ENCODE peak calls at places on chromosomes 3 and 15, in ten cellular contexts. E is Panc1, C is brain microvascular endothelial cell, A is lung, K is breast epithelium, D is aorta, L is dorsolateral prefrontal cortex, U is RWPE1, J is Peyer's patch, F is heart left ventricle. Z is an unnamed sample.

GRCh38 chr3:160564949-160565441 is 376 bp downstream of the KPNA4 start:
- DNase-seq in E (no peak), C (peak), A (peak), K (no peak), D (peak), L (peak), U (peak), J (peak), F (peak), Z (peak)

GRCh38 chr15:65916664-65917406 is 47.5 kb downstream of the RAB11A start:
- DNase-seq in E (peak), C (peak), A (peak), K (peak), D (peak), L (peak), U (peak), J (peak), F (peak), Z (peak)

GRCh38 chr3:111373861-111374260 is 168.1 kb upstream of the CD96 start:
- DNase-seq in E (no peak), C (peak), A (no peak), K (no peak), D (no peak), L (no peak), U (no peak), J (no peak), F (no peak), Z (no peak)

GRCh38 chr3:177035678-177036077 is 161.6 kb downstream of the TBL1XR1 start:
- DNase-seq in E (no peak), C (no peak), A (no peak), K (no peak), D (no peak), L (no peak), U (no peak), J (no peak), F (no peak), Z (no peak)

GRCh38 chr15:31396881-31397560 is 70.4 kb downstream of the KLF13 start:
- DNase-seq in E (peak), C (peak), A (peak), K (peak), D (peak), L (no peak), U (peak), J (peak), F (peak), Z (peak)

GRCh38 chr15:79923068-79923514 is 26.3 kb upstream of the MTHFS start:
- DNase-seq in E (no peak), C (peak), A (peak), K (peak), D (peak), L (peak), U (peak), J (peak), F (peak), Z (no peak)

GRCh38 chr3:14511623-14511965 is 28.5 kb downstream of the GRIP2 start:
- DNase-seq in E (no peak), C (no peak), A (no peak), K (no peak), D (no peak), L (peak), U (no peak), J (peak), F (no peak), Z (no peak)

GRCh38 chr15:56339594-56339993 is 25.6 kb upstream of the TEX9 start:
- DNase-seq in E (no peak), C (no peak), A (no peak), K (no peak), D (no peak), L (no peak), U (no peak), J (no peak), F (no peak), Z (no peak)

GRCh38 chr3:37990527-37990926 is at the start of gene VILL:
- DNase-seq in E (no peak), C (no peak), A (no peak), K (no peak), D (no peak), L (peak), U (no peak), J (peak), F (no peak), Z (no peak)

GRCh38 chr3:54744291-54744690 is 183.6 kb downstream of the LRTM1 start:
- DNase-seq in E (no peak), C (no peak), A (no peak), K (no peak), D (no peak), L (no peak), U (no peak), J (no peak), F (no peak), Z (no peak)

GRCh38 chr3:143826296-143826695 is 22.0 kb downstream of the SLC9A9 start:
- DNase-seq in E (no peak), C (no peak), A (no peak), K (no peak), D (no peak), L (no peak), U (no peak), J (no peak), F (no peak), Z (no peak)

GRCh38 chr3:126718506-126719445 is 14.7 kb downstream of the CHCHD6 start:
- DNase-seq in E (no peak), C (no peak), A (no peak), K (no peak), D (no peak), L (no peak), U (no peak), J (no peak), F (no peak), Z (no peak)

GRCh38 chr3:67017211-67017610 is 19.1 kb downstream of the KBTBD8 start:
- DNase-seq in E (no peak), C (no peak), A (no peak), K (no peak), D (no peak), L (no peak), U (peak), J (no peak), F (no peak), Z (no peak)

GRCh38 chr3:148717918-148718317 is 20.2 kb downstream of the AGTR1 start:
- DNase-seq in E (no peak), C (no peak), A (no peak), K (no peak), D (no peak), L (no peak), U (no peak), J (no peak), F (no peak), Z (no peak)

GRCh38 chr15:87747106-87747505 is 509.4 kb downstream of the NTRK3 start:
- DNase-seq in E (no peak), C (no peak), A (no peak), K (no peak), D (no peak), L (no peak), U (no peak), J (no peak), F (no peak), Z (no peak)

GRCh38 chr3:135905058-135905724 is 60.3 kb upstream of the PPP2R3A start:
- DNase-seq in E (no peak), C (no peak), A (no peak), K (no peak), D (no peak), L (no peak), U (no peak), J (no peak), F (no peak), Z (no peak)

GRCh38 chr3:14253022-14253761 is 74.6 kb downstream of the LSM3 start:
- DNase-seq in E (no peak), C (no peak), A (no peak), K (peak), D (no peak), L (no peak), U (no peak), J (peak), F (no peak), Z (no peak)

GRCh38 chr3:74752290-74752689 is 137.8 kb upstream of the CNTN3 start:
- DNase-seq in E (no peak), C (no peak), A (no peak), K (no peak), D (no peak), L (no peak), U (no peak), J (no peak), F (no peak), Z (no peak)

GRCh38 chr3:128217702-128218475 is 64.6 kb downstream of the EEFSEC start:
- DNase-seq in E (no peak), C (no peak), A (no peak), K (no peak), D (no peak), L (no peak), U (no peak), J (no peak), F (no peak), Z (no peak)

GRCh38 chr3:34213481-34213880 is 415.1 kb downstream of the PDCD6IP start:
- DNase-seq in E (no peak), C (no peak), A (no peak), K (no peak), D (no peak), L (peak), U (no peak), J (no peak), F (no peak), Z (no peak)

GRCh38 chr15:100559330-100559729 is 30.6 kb upstream of the CERS3 start:
- DNase-seq in E (no peak), C (peak), A (no peak), K (no peak), D (no peak), L (no peak), U (no peak), J (peak), F (peak), Z (no peak)

GRCh38 chr3:59017617-59017984 is 32.2 kb downstream of the CFAP20DC start:
- DNase-seq in E (no peak), C (no peak), A (no peak), K (no peak), D (no peak), L (no peak), U (no peak), J (no peak), F (no peak), Z (no peak)

GRCh38 chr15:33500432-33500831 is 189.7 kb downstream of the RYR3 start:
- DNase-seq in E (no peak), C (no peak), A (no peak), K (no peak), D (no peak), L (no peak), U (no peak), J (no peak), F (no peak), Z (no peak)

GRCh38 chr3:129501630-129502029 is 26.8 kb upstream of the RHO start:
- DNase-seq in E (no peak), C (no peak), A (no peak), K (no peak), D (no peak), L (no peak), U (no peak), J (no peak), F (no peak), Z (no peak)

GRCh38 chr15:48501208-48501607 is 144.3 kb downstream of the FBN1 start:
- DNase-seq in E (no peak), C (no peak), A (no peak), K (no peak), D (no peak), L (no peak), U (no peak), J (no peak), F (no peak), Z (no peak)

GRCh38 chr3:73279-73678 is 123.3 kb upstream of the CHL1 start:
- DNase-seq in E (no peak), C (no peak), A (no peak), K (no peak), D (no peak), L (no peak), U (no peak), J (no peak), F (no peak), Z (no peak)

GRCh38 chr3:117512975-117513374 is 803.4 kb downstream of the TUSC7 start:
- DNase-seq in E (no peak), C (no peak), A (no peak), K (no peak), D (no peak), L (no peak), U (no peak), J (no peak), F (no peak), Z (no peak)

GRCh38 chr3:31132132-31132769 is 237.8 kb upstream of the GADL1 start:
- DNase-seq in E (peak), C (peak), A (no peak), K (no peak), D (no peak), L (no peak), U (peak), J (no peak), F (no peak), Z (no peak)

GRCh38 chr3:16173696-16174355 is 654 bp upstream of the GALNT15 start:
- DNase-seq in E (no peak), C (no peak), A (no peak), K (no peak), D (no peak), L (no peak), U (no peak), J (no peak), F (no peak), Z (no peak)

GRCh38 chr3:11655188-11655928 is 11.6 kb upstream of the VGLL4 start:
- DNase-seq in E (no peak), C (no peak), A (no peak), K (no peak), D (no peak), L (no peak), U (no peak), J (no peak), F (no peak), Z (no peak)

GRCh38 chr3:170907519-170908234 is 760 bp downstream of the EIF5A2 start:
- DNase-seq in E (no peak), C (peak), A (no peak), K (no peak), D (no peak), L (no peak), U (peak), J (no peak), F (no peak), Z (no peak)

GRCh38 chr3:148861277-148861869 is 3.7 kb upstream of the CPA3 start:
- DNase-seq in E (peak), C (no peak), A (no peak), K (no peak), D (no peak), L (no peak), U (peak), J (no peak), F (no peak), Z (no peak)

GRCh38 chr3:46067401-46067800 is 40.1 kb upstream of the XCR1 start:
- DNase-seq in E (no peak), C (no peak), A (no peak), K (no peak), D (no peak), L (no peak), U (no peak), J (no peak), F (no peak), Z (no peak)

GRCh38 chr3:189637755-189638154 is 6.6 kb downstream of the TP63 start:
- DNase-seq in E (no peak), C (no peak), A (no peak), K (no peak), D (no peak), L (no peak), U (no peak), J (no peak), F (no peak), Z (no peak)

GRCh38 chr15:74545061-74545460 is 4.0 kb downstream of the ARID3B start:
- DNase-seq in E (no peak), C (no peak), A (no peak), K (no peak), D (no peak), L (no peak), U (no peak), J (no peak), F (no peak), Z (no peak)

GRCh38 chr3:188861847-188862740 is 309.7 kb upstream of the TPRG1 start:
- DNase-seq in E (no peak), C (peak), A (no peak), K (no peak), D (no peak), L (no peak), U (peak), J (no peak), F (no peak), Z (no peak)

GRCh38 chr3:169940486-169941181 is 26.0 kb upstream of the SEC62 start:
- DNase-seq in E (no peak), C (no peak), A (no peak), K (no peak), D (no peak), L (no peak), U (no peak), J (peak), F (no peak), Z (no peak)

GRCh38 chr3:159273608-159274007 is 471.8 kb downstream of the MFSD1 start:
- DNase-seq in E (no peak), C (peak), A (peak), K (no peak), D (no peak), L (no peak), U (peak), J (no peak), F (peak), Z (no peak)

GRCh38 chr3:156332304-156332703 is 211.9 kb downstream of the KCNAB1 start:
- DNase-seq in E (no peak), C (no peak), A (no peak), K (no peak), D (no peak), L (no peak), U (no peak), J (no peak), F (no peak), Z (no peak)

GRCh38 chr15:71249986-71250385 is 134.7 kb downstream of the THSD4 start:
- DNase-seq in E (no peak), C (no peak), A (no peak), K (no peak), D (no peak), L (no peak), U (no peak), J (no peak), F (no peak), Z (no peak)
- H3K27ac ChIP-seq in E (no peak), C (no peak), A (no peak), K (no peak), D (no peak), L (no peak), U (no peak), J (no peak), F (peak), Z (no peak)

GRCh38 chr3:134605506-134605905 is 45.3 kb downstream of the KY start:
- DNase-seq in E (no peak), C (no peak), A (no peak), K (no peak), D (no peak), L (no peak), U (no peak), J (no peak), F (no peak), Z (no peak)
- H3K27ac ChIP-seq in E (no peak), C (no peak), A (no peak), K (no peak), D (no peak), L (no peak), U (no peak), J (no peak), F (no peak), Z (no peak)

GRCh38 chr3:5197022-5197421 is 9.5 kb downstream of the EDEM1 start:
- DNase-seq in E (no peak), C (no peak), A (no peak), K (no peak), D (no peak), L (no peak), U (peak), J (no peak), F (no peak), Z (no peak)

GRCh38 chr3:5197470-5198312 is 10.2 kb downstream of the EDEM1 start:
- DNase-seq in E (no peak), C (no peak), A (no peak), K (no peak), D (no peak), L (no peak), U (peak), J (peak), F (no peak), Z (no peak)

GRCh38 chr3:5194341-5194740 is 6.8 kb downstream of the EDEM1 start:
- DNase-seq in E (no peak), C (no peak), A (no peak), K (no peak), D (no peak), L (no peak), U (no peak), J (no peak), F (no peak), Z (no peak)

GRCh38 chr3:5194801-5195509 is 7.4 kb downstream of the EDEM1 start:
- DNase-seq in E (peak), C (peak), A (no peak), K (peak), D (no peak), L (no peak), U (peak), J (peak), F (no peak), Z (no peak)

DNA sequence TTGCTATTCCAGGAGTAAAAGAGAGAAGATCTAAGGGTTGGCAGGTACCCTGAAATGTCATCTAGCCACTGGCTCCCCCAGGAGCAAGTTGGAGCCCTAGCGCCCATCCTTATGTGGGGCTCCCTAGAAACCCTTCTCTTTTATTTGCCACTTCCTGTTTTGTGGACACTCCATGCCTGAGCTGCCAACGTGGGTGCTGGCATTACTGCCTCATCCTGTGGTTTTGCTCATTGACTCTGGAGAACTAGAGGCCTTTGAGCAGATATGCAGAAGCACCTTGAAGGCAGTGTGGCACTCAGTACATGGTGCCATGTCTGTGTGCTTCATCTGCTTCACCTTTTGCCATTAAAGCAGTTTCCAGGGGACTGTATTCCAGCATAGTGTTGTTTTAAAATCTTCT is 8.1 kb downstream of the EDEM1 start:
- DNase-seq in E (no peak), C (no peak), A (peak), K (peak), D (peak), L (no peak), U (no peak), J (peak), F (peak), Z (no peak)
- H3K27ac ChIP-seq in E (peak), C (peak), A (peak), K (peak), D (no peak), L (no peak), U (peak), J (peak), F (no peak), Z (no peak)

GRCh38 chr15:58392611-58393161 is 39.1 kb upstream of the LIPC start:
- DNase-seq in E (no peak), C (no peak), A (no peak), K (no peak), D (no peak), L (no peak), U (no peak), J (no peak), F (no peak), Z (no peak)
- H3K27ac ChIP-seq in E (no peak), C (no peak), A (no peak), K (peak), D (no peak), L (no peak), U (no peak), J (no peak), F (no peak), Z (peak)

GRCh38 chr3:113531826-113532697 is at the start of gene SIDT1:
- DNase-seq in E (no peak), C (no peak), A (peak), K (no peak), D (peak), L (peak), U (no peak), J (peak), F (no peak), Z (no peak)

GRCh38 chr3:113535898-113536297 is 3.5 kb downstream of the SIDT1 start:
- DNase-seq in E (no peak), C (no peak), A (no peak), K (no peak), D (no peak), L (no peak), U (no peak), J (no peak), F (no peak), Z (no peak)

GRCh38 chr3:113532698-113533533 is 561 bp downstream of the SIDT1 start:
- DNase-seq in E (no peak), C (no peak), A (no peak), K (no peak), D (peak), L (no peak), U (no peak), J (peak), F (no peak), Z (no peak)

GRCh38 chr3:113534365-113534764 is 2.0 kb downstream of the SIDT1 start:
- DNase-seq in E (no peak), C (no peak), A (no peak), K (no peak), D (no peak), L (no peak), U (no peak), J (no peak), F (no peak), Z (no peak)

GRCh38 chr3:113533534-113533892 is 1.2 kb downstream of the SIDT1 start:
- DNase-seq in E (no peak), C (no peak), A (no peak), K (no peak), D (no peak), L (no peak), U (no peak), J (peak), F (no peak), Z (no peak)
- H3K27ac ChIP-seq in E (no peak), C (no peak), A (peak), K (peak), D (no peak), L (peak), U (no peak), J (peak), F (no peak), Z (no peak)